ENCODE peak calls at places on chromosomes 4 and X, in seven cellular contexts. V, U, G, Q, H, P and S are unnamed samples.

GRCh38 chr4:42339935-42340406 is 57.3 kb upstream of the SHISA3 start:
- DNase-seq in G (no peak), Q (no peak), P (peak; percentile 17), U (no peak), V (peak; percentile 49), H (no peak), S (no peak)

GRCh38 chr4:80091184-80091583 is 18.2 kb upstream of the ANTXR2 start:
- DNase-seq in U (no peak), P (no peak), V (no peak), H (no peak), Q (no peak), G (no peak), S (no peak)

GRCh38 chrX:19576742-19577141 is 61.4 kb upstream of the MAP3K15 start:
- DNase-seq in P (no peak), H (no peak), U (no peak), Q (no peak), V (peak; percentile 18), G (no peak), S (no peak)

GRCh38 chrX:111759676-111760075 is 78.7 kb downstream of the ALG13 start:
- DNase-seq in H (no peak), P (no peak), G (no peak), Q (no peak), V (no peak), U (no peak), S (no peak)

GRCh38 chr4:87053064-87053693 is 118.4 kb downstream of the AFF1 start:
- DNase-seq in G (no peak), Q (no peak), V (no peak), U (no peak), H (no peak), P (no peak), S (no peak)

GRCh38 chr4:181807771-181808170 is 435.4 kb upstream of the TENM3 start:
- DNase-seq in G (no peak), H (no peak), V (peak; percentile 41), U (no peak), Q (no peak), P (no peak), S (no peak)

GRCh38 chr4:48033825-48034413 is 17.3 kb downstream of the NIPAL1 start:
- DNase-seq in V (peak; percentile 16), U (no peak), G (peak; percentile 39), H (no peak), Q (no peak), P (no peak), S (no peak)

GRCh38 chr4:147985376-147985775 is 253.5 kb downstream of the ARHGAP10 start:
- DNase-seq in V (no peak), Q (no peak), U (no peak), P (no peak), H (no peak), G (no peak), S (no peak)

GRCh38 chrX:2714551-2714950 is 23.5 kb downstream of the CD99 start:
- DNase-seq in V (no peak), H (no peak), U (no peak), G (no peak), P (no peak), Q (no peak), S (no peak)

GRCh38 chr4:99321241-99322191 is at the start of gene ADH1B:
- DNase-seq in Q (no peak), G (no peak), H (no peak), U (no peak), P (no peak), V (peak; percentile 58), S (no peak)

GRCh38 chrX:154019633-154020499 is at the start of gene IRAK1:
- DNase-seq in P (peak; percentile 31), V (peak; percentile 52), U (peak; percentile 85), G (peak; percentile 62), H (peak; percentile 47), Q (peak; percentile 27), S (peak; percentile 59)

GRCh38 chr4:76655566-76656479 is 220.8 kb downstream of the SHROOM3 start:
- DNase-seq in U (no peak), H (no peak), V (no peak), G (no peak), P (no peak), Q (no peak), S (no peak)

GRCh38 chr4:157043131-157043530 is 32.8 kb upstream of the GLRB start:
- DNase-seq in H (no peak), Q (no peak), G (no peak), U (no peak), P (no peak), V (peak; percentile 52), S (no peak)

GRCh38 chr4:89724716-89725115 is 112.2 kb downstream of the SNCA start:
- DNase-seq in U (no peak), V (peak; percentile 70), P (no peak), H (no peak), G (no peak), Q (no peak), S (no peak)

GRCh38 chr4:2469192-2469984 is 482 bp downstream of the RNF4 start:
- DNase-seq in G (peak; percentile 73), V (peak; percentile 27), U (peak; percentile 83), H (peak; percentile 25), Q (no peak), P (peak; percentile 58), S (peak; percentile 80)

GRCh38 chr4:147078362-147078761 is 132.7 kb upstream of the TTC29 start:
- DNase-seq in G (no peak), P (no peak), V (peak; percentile 24), H (no peak), U (no peak), Q (no peak), S (no peak)

GRCh38 chrX:72180539-72180938 is 1.0 kb upstream of the PIN4 start:
- DNase-seq in P (no peak), H (no peak), G (no peak), V (no peak), Q (no peak), U (no peak), S (no peak)

GRCh38 chr4:156594619-156595018 is 377.0 kb downstream of the PDGFC start:
- DNase-seq in P (peak; percentile 38), G (no peak), V (no peak), H (no peak), Q (no peak), U (no peak), S (no peak)

GRCh38 chr4:183554878-183555585 is 50.2 kb downstream of the ING2 start:
- DNase-seq in P (no peak), G (no peak), H (no peak), Q (no peak), V (no peak), U (no peak), S (no peak)

GRCh38 chr4:80713409-80713808 is 317.1 kb upstream of the BMP3 start:
- DNase-seq in Q (no peak), P (no peak), H (no peak), V (no peak), G (no peak), U (no peak), S (no peak)

GRCh38 chr4:28378109-28378830 is 1517.6 kb downstream of the STIM2 start:
- DNase-seq in P (no peak), Q (no peak), H (no peak), U (no peak), G (no peak), V (peak; percentile 73), S (no peak)